ENCODE peak calls at places on chromosome 16, in nine cellular contexts. R, T, G, X, O, C, L, M and B are unnamed samples.

GRCh38 chr16:79088971-79089370 is 511.6 kb downstream of the MAF start:
- DNase-seq in O (peak), L (no peak), M (no peak), R (no peak), C (no peak), X (no peak), G (no peak), T (no peak), B (no peak)

GRCh38 chr16:85757341-85757822 is 6.5 kb upstream of the C16orf74 start:
- DNase-seq in R (no peak), O (peak), C (no peak), M (no peak), L (no peak), G (peak), X (no peak), T (peak), B (no peak)

GRCh38 chr16:50862818-50863672 is 121.2 kb downstream of the CYLD start:
- DNase-seq in L (no peak), X (no peak), T (no peak), G (no peak), O (no peak), M (no peak), R (no peak), C (peak), B (no peak)

GRCh38 chr16:51545951-51546350 is 394.9 kb upstream of the SALL1 start:
- DNase-seq in M (no peak), R (no peak), X (no peak), G (no peak), T (no peak), O (no peak), L (no peak), C (no peak), B (no peak)

GRCh38 chr16:65059421-65059980 is 62.4 kb downstream of the CDH11 start:
- DNase-seq in X (no peak), T (no peak), O (no peak), L (no peak), C (no peak), R (peak), G (no peak), M (no peak), B (no peak)

GRCh38 chr16:54931757-54932660 is 1.3 kb downstream of the IRX5 start:
- DNase-seq in L (no peak), R (peak), X (peak), O (no peak), C (peak), M (no peak), G (no peak), T (peak), B (no peak)

GRCh38 chr16:50532576-50532975 is 15.6 kb upstream of the NKD1 start:
- DNase-seq in M (no peak), R (no peak), C (no peak), T (no peak), X (no peak), G (no peak), O (no peak), L (no peak), B (no peak)

GRCh38 chr16:508884-509736 is 18.4 kb upstream of the CAPN15 start:
- DNase-seq in C (peak), M (no peak), L (peak), X (no peak), R (no peak), O (no peak), T (no peak), G (no peak), B (no peak)

GRCh38 chr16:68910051-68910450 is 66.7 kb downstream of the TANGO6 start:
- DNase-seq in T (no peak), R (peak), O (no peak), G (no peak), M (no peak), L (no peak), C (no peak), X (no peak), B (no peak)

GRCh38 chr16:23597003-23597756 is 1.1 kb upstream of the NDUFAB1 start:
- DNase-seq in C (peak), M (peak), T (peak), R (peak), X (peak), G (peak), L (peak), O (peak), B (peak)

GRCh38 chr16:55567382-55567781 is 898 bp downstream of the CAPNS2 start:
- DNase-seq in T (peak), L (peak), M (no peak), X (no peak), C (no peak), G (no peak), O (no peak), R (no peak), B (no peak)

GRCh38 chr16:78952630-78953029 is 647.9 kb downstream of the MAF start:
- DNase-seq in X (no peak), M (no peak), G (no peak), L (no peak), R (no peak), O (no peak), C (no peak), T (no peak), B (no peak)

GRCh38 chr16:11391576-11391975 is 46.3 kb downstream of the RMI2 start:
- DNase-seq in T (no peak), X (peak), O (peak), C (peak), L (peak), G (no peak), R (no peak), M (no peak), B (no peak)

GRCh38 chr16:38941-39892 is 14.2 kb downstream of the POLR3K start:
- DNase-seq in T (no peak), X (no peak), M (peak), C (no peak), O (peak), L (peak), R (no peak), G (peak), B (no peak)

GRCh38 chr16:65521685-65522338 is 399.9 kb upstream of the CDH11 start:
- DNase-seq in O (no peak), C (no peak), R (peak), G (no peak), M (no peak), T (no peak), X (peak), L (no peak), B (no peak)

GRCh38 chr16:31664683-31665482 is 137.2 kb downstream of the AHSP start:
- DNase-seq in O (peak), C (no peak), M (no peak), L (no peak), T (peak), X (no peak), R (no peak), G (no peak), B (no peak)

GRCh38 chr16:2715519-2715918 is 4.5 kb downstream of the PRSS27 start:
- DNase-seq in X (peak), T (peak), O (no peak), R (peak), M (peak), G (peak), L (peak), C (no peak), B (no peak)

GRCh38 chr16:79632289-79632688 is 31.8 kb upstream of the MAF start:
- DNase-seq in X (no peak), M (no peak), O (no peak), G (no peak), T (no peak), R (no peak), C (no peak), L (peak), B (no peak)

GRCh38 chr16:78425957-78426590 is 326.6 kb downstream of the WWOX start:
- DNase-seq in C (peak), O (no peak), L (no peak), M (no peak), X (no peak), R (no peak), T (no peak), G (no peak), B (no peak)

GRCh38 chr16:53509906-53510703 is 7.1 kb upstream of the AKTIP start:
- DNase-seq in O (peak), X (peak), R (peak), L (peak), C (peak), M (peak), T (peak), G (peak), B (peak)

GRCh38 chr16:89141884-89142267 is 29.7 kb upstream of the CDH15 start:
- DNase-seq in O (no peak), M (no peak), X (no peak), C (no peak), R (no peak), L (no peak), T (no peak), G (no peak), B (no peak)

GRCh38 chr16:89140401-89140800 is 31.1 kb upstream of the CDH15 start:
- DNase-seq in G (no peak), X (no peak), T (no peak), L (no peak), C (no peak), R (no peak), M (no peak), O (no peak), B (no peak)

GRCh38 chr16:89139907-89140361 is 31.6 kb upstream of the CDH15 start:
- DNase-seq in X (no peak), R (no peak), T (no peak), M (no peak), L (no peak), O (no peak), G (no peak), C (no peak), B (no peak)

GRCh38 chr16:89142474-89143197 is 28.9 kb upstream of the CDH15 start:
- DNase-seq in C (no peak), L (no peak), X (no peak), M (no peak), O (no peak), R (no peak), G (no peak), T (peak), B (no peak)

GRCh38 chr16:89140981-89141883 is 30.3 kb upstream of the CDH15 start:
- DNase-seq in T (no peak), R (no peak), M (no peak), C (no peak), G (no peak), L (no peak), O (no peak), X (no peak), B (no peak)
- TF ChIP-seq EZH2phosphoT487 in T (no peak), R (no peak), M (no peak), C (no peak), G (no peak), L (no peak), O (no peak), X (no peak), B (no peak)

DNA sequence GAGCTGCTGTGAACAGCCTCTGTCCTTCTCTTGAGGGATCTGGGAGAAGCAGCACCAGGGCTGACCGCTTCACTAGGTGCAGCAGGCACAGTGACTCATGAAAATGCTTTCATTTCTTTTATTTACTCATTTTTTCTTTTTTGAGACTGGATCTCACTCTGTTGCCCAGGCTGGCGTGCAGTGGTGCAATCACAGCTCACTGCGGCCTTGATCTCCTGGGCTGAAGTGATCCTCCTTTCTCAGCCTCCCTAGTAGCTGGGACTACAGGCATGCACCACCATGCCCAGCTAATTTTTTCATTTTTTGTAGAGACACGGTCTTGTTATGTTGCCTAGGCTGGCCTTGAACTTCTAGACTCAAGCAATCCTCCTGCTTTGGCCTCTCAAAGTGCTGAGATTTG is 216.8 kb upstream of the EEF2KMT start:
- DNase-seq in M (no peak), O (no peak), T (no peak), G (no peak), C (no peak), X (no peak), R (no peak), L (no peak), B (no peak)
- TF ChIP-seq EZH2phosphoT487 in M (no peak), O (no peak), T (no peak), G (no peak), C (no peak), X (no peak), R (no peak), L (no peak), B (no peak)

GRCh38 chr16:4948903-4949766 is 9.0 kb upstream of the SEC14L5 start:
- DNase-seq in C (no peak), X (no peak), R (no peak), M (no peak), G (no peak), O (no peak), T (no peak), L (no peak), B (no peak)
- TF ChIP-seq EZH2phosphoT487 in C (no peak), X (no peak), R (no peak), M (no peak), G (no peak), O (no peak), T (no peak), L (no peak), B (no peak)

GRCh38 chr16:56617212-56618085 is 8.1 kb upstream of the MT1E start:
- DNase-seq in R (peak), C (no peak), G (no peak), O (no peak), M (no peak), L (peak), T (peak), X (peak), B (no peak)
- TF ChIP-seq EZH2phosphoT487 in R (peak), C (no peak), G (no peak), O (no peak), M (no peak), L (no peak), T (no peak), X (peak), B (no peak)

DNA sequence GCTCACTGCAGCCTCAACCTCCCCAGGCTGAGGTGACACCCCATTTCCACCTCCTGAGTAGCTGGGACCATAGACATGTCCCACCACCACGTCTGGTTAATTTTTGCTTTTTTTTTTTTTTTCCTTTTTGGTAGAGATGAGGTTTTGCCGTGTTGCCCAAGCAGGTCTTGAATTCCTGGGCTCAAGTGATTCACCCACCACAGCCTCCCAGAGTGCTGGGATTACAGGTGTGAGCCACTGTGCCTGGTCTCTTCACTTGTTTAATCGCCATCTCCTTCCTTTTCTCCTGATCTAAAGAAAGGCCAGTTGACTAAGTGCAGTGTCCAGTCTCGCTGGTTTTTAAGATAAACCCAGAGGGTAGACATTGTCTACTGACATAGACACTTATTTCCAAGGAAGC is 152.0 kb downstream of the C16orf95 start:
- DNase-seq in L (no peak), X (no peak), O (peak), T (no peak), R (no peak), C (no peak), G (no peak), M (no peak), B (no peak)
- TF ChIP-seq EZH2phosphoT487 in L (no peak), X (no peak), O (no peak), T (no peak), R (no peak), C (no peak), G (no peak), M (no peak), B (no peak)

GRCh38 chr16:84254080-84254479 is 14.3 kb upstream of the KCNG4 start:
- DNase-seq in X (no peak), R (no peak), M (no peak), L (no peak), T (no peak), C (no peak), O (no peak), G (no peak), B (no peak)
- TF ChIP-seq EZH2phosphoT487 in X (no peak), R (no peak), M (no peak), L (no peak), T (no peak), C (no peak), O (no peak), G (no peak), B (no peak)